ENCODE peak calls at places on chromosomes 2 and 18, in eight cellular contexts. T, F, S, L, G, R, W and X are unnamed samples.

GRCh38 chr18:9905401-9905922 is 8.4 kb upstream of the VAPA start:
- DNase-seq in T (no peak), F (peak), S (no peak), L (no peak), G (no peak), R (no peak), W (peak), X (peak)

GRCh38 chr2:173874899-173875247 is 90.3 kb downstream of the SP3 start:
- DNase-seq in T (no peak), F (no peak), S (no peak), L (no peak), G (peak), R (no peak), W (no peak), X (no peak)

GRCh38 chr18:28984731-28985130 is 807.8 kb upstream of the CDH2 start:
- DNase-seq in T (no peak), F (peak), S (no peak), L (no peak), G (no peak), R (no peak), W (peak), X (no peak)

GRCh38 chr2:148814143-148814852 is 60.7 kb upstream of the KIF5C start:
- DNase-seq in T (no peak), F (no peak), S (no peak), L (no peak), G (no peak), R (no peak), W (peak), X (peak)

GRCh38 chr2:138071720-138072719 is 107.7 kb downstream of the HNMT start:
- DNase-seq in T (peak), F (peak), S (no peak), L (no peak), G (no peak), R (no peak), W (no peak), X (no peak)

GRCh38 chr18:40911582-40912254 is 1043.3 kb upstream of the PIK3C3 start:
- DNase-seq in T (no peak), F (peak), S (no peak), L (no peak), G (no peak), R (no peak), W (peak), X (no peak)

GRCh38 chr18:41938445-41938844 is 16.6 kb upstream of the PIK3C3 start:
- DNase-seq in T (no peak), F (peak), S (no peak), L (no peak), G (no peak), R (no peak), W (peak), X (peak)

GRCh38 chr18:8190980-8191379 is 418.3 kb upstream of the RAB12 start:
- DNase-seq in T (no peak), F (no peak), S (no peak), L (no peak), G (no peak), R (no peak), W (no peak), X (no peak)

GRCh38 chr2:155528034-155528433 is 804.5 kb downstream of the NR4A2 start:
- DNase-seq in T (no peak), F (no peak), S (no peak), L (no peak), G (no peak), R (no peak), W (no peak), X (no peak)

GRCh38 chr2:26384597-26384996 is 17.1 kb upstream of the DRC1 start:
- DNase-seq in T (no peak), F (no peak), S (no peak), L (no peak), G (no peak), R (no peak), W (no peak), X (no peak)

GRCh38 chr2:120754067-120754960 is 18.6 kb downstream of the GLI2 start:
- DNase-seq in T (no peak), F (no peak), S (no peak), L (peak), G (no peak), R (no peak), W (peak), X (no peak)

GRCh38 chr2:150617351-150617750 is 129.9 kb upstream of the RND3 start:
- DNase-seq in T (no peak), F (peak), S (no peak), L (no peak), G (no peak), R (no peak), W (peak), X (no peak)

GRCh38 chr2:43075054-43075593 is 151.3 kb downstream of the ZFP36L2 start:
- DNase-seq in T (peak), F (peak), S (no peak), L (no peak), G (no peak), R (peak), W (peak), X (peak)
- TF ChIP-seq CTCF in T (no peak), F (no peak), S (no peak), L (no peak), G (no peak), R (no peak), W (peak), X (peak)

GRCh38 chr2:104447831-104448434 is 406.0 kb upstream of the POU3F3 start:
- DNase-seq in T (no peak), F (no peak), S (no peak), L (no peak), G (no peak), R (no peak), W (no peak), X (no peak)
- TF ChIP-seq CTCF in T (no peak), F (no peak), S (peak), L (peak), G (peak), R (no peak), W (no peak), X (no peak)

GRCh38 chr2:17604050-17604449 is 63.6 kb downstream of the VSNL1 start:
- DNase-seq in T (no peak), F (no peak), S (no peak), L (no peak), G (no peak), R (peak), W (no peak), X (no peak)
- TF ChIP-seq CTCF in T (no peak), F (no peak), S (no peak), L (no peak), G (no peak), R (no peak), W (no peak), X (no peak)

GRCh38 chr2:24928036-24928435 is 8.0 kb upstream of the ADCY3 start:
- DNase-seq in T (no peak), F (no peak), S (no peak), L (no peak), G (no peak), R (no peak), W (no peak), X (no peak)

GRCh38 chr2:24930768-24931167 is 10.7 kb upstream of the ADCY3 start:
- DNase-seq in T (no peak), F (peak), S (no peak), L (no peak), G (no peak), R (peak), W (no peak), X (peak)

GRCh38 chr2:24926220-24926601 is 6.2 kb upstream of the ADCY3 start:
- DNase-seq in T (no peak), F (no peak), S (no peak), L (no peak), G (no peak), R (no peak), W (no peak), X (no peak)

GRCh38 chr2:24926602-24927252 is 6.7 kb upstream of the ADCY3 start:
- DNase-seq in T (no peak), F (peak), S (no peak), L (peak), G (peak), R (peak), W (peak), X (no peak)

DNA sequence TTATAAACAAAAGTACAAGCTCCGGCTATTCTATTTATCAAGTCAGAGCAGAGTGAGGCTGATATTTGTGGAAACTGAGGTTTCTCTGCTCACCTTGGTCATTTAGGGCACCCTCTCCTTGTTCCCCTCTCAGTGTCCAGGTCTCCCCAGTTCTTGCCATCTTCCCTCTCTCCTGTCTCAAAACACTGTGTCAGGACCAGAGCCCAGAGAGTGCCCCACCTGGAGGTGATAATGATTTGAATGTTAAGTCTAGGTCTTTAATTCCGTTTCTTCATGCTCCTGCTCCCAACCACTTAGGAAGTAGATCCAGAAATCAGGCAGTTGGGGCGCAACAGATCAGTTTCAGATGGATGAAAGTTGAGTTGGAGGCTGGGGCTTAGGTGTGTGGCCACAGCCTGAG is 9.2 kb upstream of the ADCY3 start:
- DNase-seq in T (no peak), F (no peak), S (no peak), L (no peak), G (no peak), R (no peak), W (no peak), X (no peak)
- TF ChIP-seq CTCF in T (no peak), F (no peak), S (no peak), L (no peak), G (no peak), R (no peak), W (no peak), X (peak)